ENCODE peak calls at places on chromosomes 5 and 9, in nine cellular contexts. K is left ventricle myocardium inferior, Z is fibroblast of the aortic adventitia, W is nephron progenitor cell, E is GM20000, O is coronary artery, S is glutamatergic neuron, L is astrocyte, J is HL-60. N is an unnamed sample.

GRCh38 chr5:22431406-22431805 is 421.7 kb downstream of the CDH12 start:
- DNase-seq in Z (no peak), O (no peak), L (no peak), K (no peak), E (no peak), J (no peak), W (no peak), S (no peak), N (no peak)

GRCh38 chr5:58056546-58056945 is 403.3 kb downstream of the PLK2 start:
- DNase-seq in E (no peak), W (no peak), L (peak; percentile 63), K (no peak), J (no peak), O (no peak), S (no peak), Z (peak; percentile 54), N (no peak)

GRCh38 chr9:120445974-120446373 is 134.0 kb downstream of the CDK5RAP2 start:
- DNase-seq in O (no peak), S (no peak), K (no peak), J (peak; percentile 15), Z (no peak), W (no peak), E (no peak), L (no peak), N (no peak)

GRCh38 chr5:147957906-147958305 is 51.6 kb upstream of the C5orf46 start:
- DNase-seq in J (no peak), L (no peak), Z (no peak), E (no peak), S (no peak), K (no peak), W (no peak), O (no peak), N (no peak)

GRCh38 chr9:95573463-95573862 is 56.7 kb upstream of the PTCH1 start:
- DNase-seq in S (no peak), W (no peak), J (no peak), K (no peak), L (no peak), O (no peak), E (no peak), Z (no peak), N (no peak)

GRCh38 chr5:41193462-41194166 is 19.7 kb downstream of the C6 start:
- DNase-seq in O (peak; percentile 99), W (no peak), E (no peak), Z (peak; percentile 100), S (no peak), J (no peak), K (peak; percentile 99), L (peak; percentile 88), N (no peak)

GRCh38 chr5:138905541-138905940 is 30.4 kb upstream of the LRRTM2 start:
- DNase-seq in Z (no peak), L (peak; percentile 80), W (no peak), K (no peak), J (no peak), O (no peak), S (no peak), E (no peak), N (no peak)

GRCh38 chr5:32443145-32443540 is 1.4 kb downstream of the ZFR start:
- DNase-seq in J (no peak), O (no peak), K (no peak), S (no peak), Z (peak; percentile 44), W (no peak), L (peak; percentile 16), E (peak; percentile 58), N (no peak)

GRCh38 chr9:134403682-134404301 is 77.5 kb downstream of the RXRA start:
- DNase-seq in K (peak; percentile 87), Z (peak; percentile 93), S (no peak), E (peak; percentile 64), O (peak; percentile 85), L (peak; percentile 95), W (no peak), J (peak; percentile 96), N (peak; percentile 69)
- TF ChIP-seq CTCF in K (no peak), Z (peak; percentile 21), S (no peak), E (no peak), O (no peak), L (no peak), W (no peak), J (no peak), N (no peak)

GRCh38 chr5:173010021-173010420 is 26.4 kb downstream of the ATP6V0E1 start:
- DNase-seq in E (no peak), J (no peak), K (no peak), L (peak; percentile 17), S (no peak), O (peak; percentile 60), Z (peak; percentile 15), W (no peak), N (no peak)

GRCh38 chr5:173016069-173016455 is 32.5 kb downstream of the ATP6V0E1 start:
- DNase-seq in E (no peak), K (no peak), Z (no peak), L (no peak), J (no peak), W (no peak), O (peak; percentile 70), S (no peak), N (no peak)

GRCh38 chr5:173012882-173013281 is 29.3 kb downstream of the ATP6V0E1 start:
- DNase-seq in E (no peak), J (peak; percentile 66), S (no peak), Z (peak; percentile 16), K (no peak), W (no peak), L (no peak), O (peak; percentile 41), N (no peak)

GRCh38 chr5:173011602-173012001 is 28.0 kb downstream of the ATP6V0E1 start:
- DNase-seq in Z (no peak), L (no peak), S (no peak), O (peak; percentile 17), W (no peak), E (no peak), K (no peak), J (no peak), N (no peak)

DNA sequence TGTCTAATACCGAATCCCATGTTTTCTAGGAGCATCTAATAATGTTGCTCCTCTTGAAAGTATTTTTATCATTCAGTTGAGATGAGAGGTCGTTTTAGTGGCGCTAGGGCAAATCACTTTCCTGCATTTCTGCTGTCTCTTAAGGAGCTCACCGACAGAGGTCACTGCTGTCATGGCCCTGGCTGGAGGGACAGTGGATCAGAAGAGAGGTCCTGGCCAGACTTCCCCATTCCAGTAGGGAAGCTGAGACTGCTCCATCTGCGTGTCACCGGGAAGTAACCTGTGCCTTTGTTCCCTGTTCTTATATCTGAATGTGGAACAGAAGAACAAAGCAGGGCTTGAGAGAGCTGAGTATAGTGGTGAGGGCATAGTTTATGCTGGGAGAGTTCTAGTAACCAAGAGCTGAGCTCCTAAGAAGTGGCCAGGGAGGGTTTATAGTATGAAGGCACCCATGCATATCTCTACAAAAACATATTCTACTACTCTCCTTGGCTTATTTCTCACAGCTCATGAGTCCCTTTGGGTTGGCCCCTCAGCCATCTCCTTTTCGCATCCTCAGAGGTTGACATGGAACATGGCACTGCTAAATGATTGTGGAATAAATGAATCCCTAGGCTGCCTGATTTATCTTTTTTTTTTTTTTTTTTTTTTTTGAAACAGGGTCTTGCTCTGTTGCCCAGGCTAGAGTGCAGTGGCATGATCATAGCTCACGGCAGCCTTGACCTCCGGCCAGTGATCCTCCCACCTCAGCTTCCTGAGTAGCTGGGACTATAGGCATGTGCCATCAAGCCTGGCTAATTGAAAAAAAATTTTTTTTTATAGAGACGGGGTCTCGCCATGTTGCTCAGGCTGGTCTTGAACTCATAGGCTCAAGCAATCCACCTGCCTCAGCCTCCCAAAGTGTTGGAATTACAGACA is 27.2 kb downstream of the ATP6V0E1 start:
- DNase-seq in W (peak; percentile 30), E (no peak), K (peak; percentile 64), J (no peak), O (peak; percentile 70), S (no peak), Z (peak; percentile 34), L (no peak), N (peak; percentile 65)
- TF ChIP-seq CTCF in W (peak; percentile 38), E (no peak), K (peak; percentile 74), J (no peak), O (peak; percentile 20), S (no peak), Z (peak; percentile 19), L (no peak), N (peak; percentile 66)

GRCh38 chr9:99427252-99427651 is 205.2 kb downstream of the SEC61B start:
- DNase-seq in S (no peak), J (no peak), W (no peak), Z (no peak), E (no peak), K (no peak), O (no peak), L (no peak), N (no peak)

GRCh38 chr9:99431103-99431502 is 209.0 kb downstream of the SEC61B start:
- DNase-seq in K (no peak), J (no peak), W (no peak), L (peak; percentile 75), S (no peak), O (no peak), E (no peak), Z (peak; percentile 76), N (no peak)

GRCh38 chr9:99425124-99425523 is 203.0 kb downstream of the SEC61B start:
- DNase-seq in O (no peak), L (no peak), S (no peak), W (no peak), J (no peak), E (no peak), Z (no peak), K (no peak), N (no peak)

GRCh38 chr9:99430301-99430700 is 208.2 kb downstream of the SEC61B start:
- DNase-seq in K (no peak), Z (peak; percentile 26), S (no peak), O (no peak), L (peak; percentile 88), E (no peak), J (peak; percentile 86), W (no peak), N (peak; percentile 83)

GRCh38 chr9:99426443-99426842 is 204.4 kb downstream of the SEC61B start:
- DNase-seq in L (no peak), Z (no peak), K (no peak), J (no peak), S (no peak), W (no peak), E (no peak), O (no peak), N (no peak)
- TF ChIP-seq CTCF in L (no peak), Z (no peak), K (no peak), J (no peak), S (no peak), W (no peak), E (no peak), O (no peak), N (no peak)

DNA sequence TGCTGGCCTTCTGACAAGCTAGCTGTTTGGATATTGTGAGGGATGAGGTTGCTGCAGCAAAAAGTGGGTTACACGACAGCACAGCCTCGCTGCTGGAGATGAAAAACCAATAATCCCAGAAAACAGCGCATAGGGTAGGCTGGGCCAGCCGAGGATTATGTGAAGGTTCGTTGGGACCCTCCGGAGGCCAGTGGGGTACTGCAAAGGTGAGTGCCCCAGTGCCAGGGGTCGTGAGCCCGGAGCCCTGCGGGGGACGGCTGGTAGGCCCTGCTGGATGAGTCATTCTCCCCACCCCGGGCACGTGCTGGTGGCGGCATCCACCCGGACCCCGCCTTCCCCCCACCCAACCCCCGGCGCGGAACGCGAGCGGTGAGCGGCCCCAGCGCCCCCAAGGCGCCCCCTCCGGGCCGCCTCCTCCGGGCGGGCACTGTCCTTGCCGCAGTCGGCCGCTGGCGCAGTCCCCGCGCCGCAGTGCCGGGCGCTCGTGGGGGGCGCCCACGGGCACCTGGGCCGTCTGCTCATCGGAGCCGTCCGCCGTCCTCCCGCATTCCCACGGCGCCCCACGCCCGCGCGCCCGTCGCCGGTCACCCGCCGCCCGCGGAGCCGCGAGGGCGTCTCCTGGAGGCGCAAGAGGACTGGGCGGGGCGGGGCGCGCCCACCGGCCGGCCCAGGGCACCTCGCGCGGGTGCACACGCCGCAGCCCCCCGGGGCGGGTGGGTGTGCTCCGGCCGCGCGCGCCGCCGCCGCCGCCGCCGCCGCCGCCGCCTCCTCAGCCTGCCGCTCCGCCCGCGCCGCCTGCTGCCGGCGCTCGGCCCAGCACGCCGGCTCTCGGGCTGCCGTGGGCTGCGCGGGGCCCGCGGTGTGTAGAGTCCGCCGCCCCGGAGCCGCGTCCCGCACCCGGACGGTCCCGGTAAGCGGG is at the start of gene PHF24:
- DNase-seq in S (peak; percentile 50), K (no peak), J (no peak), W (peak; percentile 65), L (no peak), Z (no peak), O (no peak), E (peak; percentile 55), N (no peak)
- TF ChIP-seq CTCF in S (no peak), K (peak; percentile 19), J (no peak), W (no peak), L (no peak), Z (no peak), O (no peak), E (no peak), N (no peak)